ENCODE peak calls at places on chromosomes 3 and 15, in six cellular contexts. J is body of pancreas, I is heart left ventricle, A is lower leg skin, S is uterus, Q is HCT116. G is an unnamed sample.

GRCh38 chr3:13522236-13522635 is 26.7 kb upstream of the FBLN2 start:
- DNase-seq in J (no peak), I (no peak), A (no peak), S (no peak), Q (no peak), G (no peak)

GRCh38 chr15:88057836-88058235 is 198.7 kb downstream of the NTRK3 start:
- DNase-seq in J (no peak), I (no peak), A (no peak), S (no peak), Q (no peak), G (no peak)

GRCh38 chr3:8301977-8302589 is 199.5 kb upstream of the LMCD1 start:
- DNase-seq in J (no peak), I (no peak), A (no peak), S (no peak), Q (peak; percentile 35), G (peak; percentile 16)

GRCh38 chr15:81752149-81752942 is 293.5 kb downstream of the MEX3B start:
- DNase-seq in J (peak; percentile 59), I (peak; percentile 33), A (peak; percentile 92), S (peak; percentile 42), Q (no peak), G (no peak)

GRCh38 chr15:78322243-78322642 is 17.9 kb upstream of the CRABP1 start:
- DNase-seq in J (no peak), I (peak; percentile 34), A (no peak), S (no peak), Q (no peak), G (peak; percentile 70)

GRCh38 chr3:119586707-119587317 is 7.5 kb downstream of the ADPRH start:
- DNase-seq in J (no peak), I (no peak), A (no peak), S (no peak), Q (no peak), G (no peak)

GRCh38 chr15:66761723-66762595 is 59.9 kb downstream of the SMAD6 start:
- DNase-seq in J (no peak), I (no peak), A (no peak), S (no peak), Q (no peak), G (no peak)

GRCh38 chr3:170355738-170356595 is 1.5 kb upstream of the SKIL start:
- DNase-seq in J (peak; percentile 55), I (peak; percentile 65), A (no peak), S (peak; percentile 41), Q (no peak), G (no peak)

GRCh38 chr3:56180433-56180832 is 287.8 kb downstream of the ERC2 start:
- DNase-seq in J (no peak), I (no peak), A (no peak), S (no peak), Q (no peak), G (no peak)

GRCh38 chr3:171606151-171606751 is 146.0 kb upstream of the TNIK start:
- DNase-seq in J (no peak), I (no peak), A (no peak), S (no peak), Q (no peak), G (no peak)

GRCh38 chr15:72339777-72340177 is 19.8 kb upstream of the CELF6 start:
- DNase-seq in J (peak; percentile 19), I (no peak), A (no peak), S (no peak), Q (no peak), G (no peak)

GRCh38 chr3:47380026-47380600 is 708 bp upstream of the PTPN23 start:
- DNase-seq in J (no peak), I (no peak), A (no peak), S (no peak), Q (no peak), G (no peak)

GRCh38 chr3:139481116-139481515 is 4.8 kb upstream of the RBP2 start:
- DNase-seq in J (no peak), I (no peak), A (no peak), S (no peak), Q (no peak), G (no peak)

GRCh38 chr3:122021811-122022401 is at the start of gene ILDR1:
- DNase-seq in J (peak; percentile 68), I (no peak), A (no peak), S (no peak), Q (peak; percentile 26), G (no peak)

GRCh38 chr15:78264304-78265136 is at the start of gene DNAJA4:
- DNase-seq in J (peak; percentile 56), I (peak; percentile 72), A (peak; percentile 90), S (peak; percentile 44), Q (no peak), G (no peak)

GRCh38 chr15:85407421-85408269 is 27.2 kb downstream of the AKAP13 start:
- DNase-seq in J (peak; percentile 56), I (no peak), A (no peak), S (no peak), Q (no peak), G (peak; percentile 28)

GRCh38 chr3:4394048-4394447 is 73.0 kb downstream of the SUMF1 start:
- DNase-seq in J (peak; percentile 16), I (no peak), A (no peak), S (no peak), Q (no peak), G (no peak)

GRCh38 chr3:31848163-31848848 is 132.8 kb downstream of the OSBPL10 start:
- DNase-seq in J (no peak), I (no peak), A (no peak), S (no peak), Q (no peak), G (no peak)

GRCh38 chr3:71371282-71371681 is 212.2 kb downstream of the FOXP1 start:
- DNase-seq in J (no peak), I (no peak), A (no peak), S (no peak), Q (no peak), G (no peak)

GRCh38 chr3:6526321-6526720 is 334.6 kb upstream of the GRM7 start:
- DNase-seq in J (no peak), I (no peak), A (no peak), S (no peak), Q (peak; percentile 6), G (no peak)

GRCh38 chr3:166478356-166478755 is 641.1 kb upstream of the BCHE start:
- DNase-seq in J (no peak), I (no peak), A (no peak), S (no peak), Q (no peak), G (no peak)

DNA sequence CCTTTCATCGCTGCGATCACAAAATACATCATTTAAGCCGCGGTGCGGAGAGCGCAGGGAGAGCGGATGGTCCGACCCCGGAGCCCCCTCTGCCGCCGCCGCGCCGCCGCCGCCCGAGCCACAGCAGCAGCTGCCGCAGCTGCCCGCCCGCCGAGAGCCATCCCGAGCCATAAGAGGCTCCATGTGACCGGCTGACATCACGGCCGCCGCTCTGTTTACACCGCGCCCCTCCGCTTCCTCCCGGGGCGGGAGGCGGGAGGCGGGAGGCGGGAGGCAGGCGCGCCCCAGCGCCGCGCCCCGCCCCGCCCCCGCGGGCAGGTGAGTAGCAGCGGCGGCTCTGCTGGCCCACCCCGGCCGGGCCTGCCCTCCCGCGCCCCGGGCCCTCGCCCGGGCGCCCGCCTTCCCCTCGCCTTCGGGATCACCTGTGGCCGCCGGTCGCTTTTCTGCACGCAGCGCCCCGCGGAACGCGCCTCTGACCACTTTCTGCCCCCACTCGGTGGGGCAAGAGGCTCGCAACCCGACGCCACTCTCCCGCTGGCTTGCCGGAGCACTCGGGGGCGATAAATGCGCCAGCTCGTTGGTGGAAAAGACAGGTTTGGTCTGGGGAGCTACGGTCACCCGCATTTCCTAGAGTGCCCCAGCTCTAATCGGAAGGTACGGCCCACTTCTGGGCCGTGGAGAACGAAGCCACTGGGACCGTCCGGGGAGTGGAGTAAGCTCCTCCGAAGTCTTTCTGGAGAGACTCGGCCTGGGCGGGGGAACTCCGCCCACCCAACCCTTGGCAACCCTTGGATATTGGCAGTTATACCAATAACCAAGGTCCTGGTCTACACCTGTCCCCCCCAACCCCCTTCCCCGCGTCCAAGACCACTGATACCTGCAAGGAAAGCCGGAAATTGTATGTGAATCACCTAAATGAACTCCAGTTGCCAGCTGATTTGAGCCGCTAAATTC is 113.7 kb upstream of the ICE2 start:
- DNase-seq in J (peak; percentile 94), I (peak; percentile 90), A (peak; percentile 98), S (peak; percentile 82), Q (no peak), G (peak; percentile 45)
- TF ChIP-seq POLR2A in J (peak; percentile 87), I (peak; percentile 76), A (no peak), S (peak; percentile 59), Q (no peak), G (no peak)

DNA sequence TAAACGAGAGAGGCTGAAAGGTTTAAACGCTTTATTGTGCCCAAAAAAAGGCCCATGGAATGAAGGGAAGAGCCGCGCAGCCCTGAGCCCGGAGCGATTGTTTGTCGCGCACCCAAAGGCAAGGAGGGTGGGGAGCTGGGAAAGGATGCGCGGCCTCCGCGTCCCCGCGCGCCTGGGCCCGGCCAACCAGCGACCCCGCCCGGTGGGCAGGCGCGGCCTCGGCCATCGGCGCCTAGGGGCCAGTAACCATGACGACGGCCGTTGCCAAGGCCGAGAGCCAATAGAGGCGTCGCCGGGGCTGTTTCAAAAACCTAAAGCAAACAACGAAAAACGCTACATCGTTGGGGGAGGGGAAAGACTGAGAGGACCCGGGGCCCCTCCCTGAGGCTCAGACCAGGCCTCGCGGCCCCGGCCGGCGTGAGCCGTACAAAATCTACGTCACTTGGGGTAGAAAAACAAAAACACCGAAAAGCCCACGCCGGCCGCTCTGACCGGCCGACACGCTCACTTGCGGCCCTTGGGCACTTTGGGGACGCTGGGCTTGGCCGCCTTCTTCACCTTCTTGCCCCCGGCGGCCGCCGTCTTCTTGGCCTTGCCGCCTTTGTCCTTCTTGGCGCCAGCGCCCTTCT is 36.2 kb downstream of the HMCES start:
- DNase-seq in J (peak; percentile 88), I (peak; percentile 92), A (peak; percentile 97), S (peak; percentile 90), Q (peak; percentile 51), G (peak; percentile 87)
- TF ChIP-seq POLR2A in J (peak; percentile 36), I (peak; percentile 47), A (no peak), S (peak; percentile 45), Q (peak; percentile 50), G (no peak)

DNA sequence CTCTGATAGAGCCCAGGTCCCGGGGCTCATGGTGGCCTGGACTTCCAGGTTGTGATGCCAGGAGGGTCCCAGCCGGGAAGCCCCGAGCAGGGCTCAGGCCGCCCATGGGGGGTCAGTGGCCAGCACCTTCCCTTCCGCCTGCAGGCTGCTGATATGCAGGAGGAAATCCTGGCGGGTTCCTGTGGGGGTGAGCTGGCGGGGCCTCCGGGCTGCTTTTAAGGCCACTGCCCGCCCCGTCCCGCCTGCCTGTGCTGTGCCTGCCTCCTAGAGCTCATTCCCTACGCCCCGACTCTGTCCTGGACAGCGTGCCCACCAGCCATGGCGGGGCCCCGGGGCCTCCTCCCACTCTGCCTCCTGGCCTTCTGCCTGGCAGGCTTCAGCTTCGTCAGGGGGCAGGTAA is at the start of gene STAB1:
- DNase-seq in J (peak; percentile 47), I (peak; percentile 79), A (peak; percentile 92), S (peak; percentile 44), Q (no peak), G (no peak)
- TF ChIP-seq POLR2A in J (no peak), I (no peak), A (no peak), S (no peak), Q (no peak), G (no peak)

GRCh38 chr3:127955680-127956079 is 40.6 kb downstream of the KBTBD12 start:
- DNase-seq in J (no peak), I (no peak), A (no peak), S (no peak), Q (no peak), G (no peak)

GRCh38 chr3:127953636-127954035 is 38.6 kb downstream of the KBTBD12 start:
- DNase-seq in J (no peak), I (no peak), A (no peak), S (no peak), Q (no peak), G (no peak)

GRCh38 chr3:127951276-127951675 is 36.2 kb downstream of the KBTBD12 start:
- DNase-seq in J (no peak), I (no peak), A (no peak), S (no peak), Q (no peak), G (no peak)

GRCh38 chr3:127953092-127953491 is 38.1 kb downstream of the KBTBD12 start:
- DNase-seq in J (no peak), I (no peak), A (no peak), S (no peak), Q (no peak), G (no peak)

GRCh38 chr3:127954642-127955041 is 39.6 kb downstream of the KBTBD12 start:
- DNase-seq in J (no peak), I (peak; percentile 72), A (no peak), S (no peak), Q (no peak), G (no peak)
- TF ChIP-seq POLR2A in J (no peak), I (peak; percentile 20), A (no peak), S (no peak), Q (no peak), G (no peak)

G was measured in H54.